ENCODE peak calls at places on chromosomes 13 and 19, in ten cellular contexts. K, R, X, B, I, U, E, N, J and D are unnamed samples.
A peak's percentile ranks its signal among the peaks of the same experiment; 100 is the strongest.

GRCh38 chr13:22665531-22665930 is 515.2 kb upstream of the SGCG start:
- DNase-seq in E (no peak), K (no peak), J (no peak), B (no peak), I (no peak), U (no peak), N (no peak), X (no peak), R (no peak), D (peak; percentile 12)

GRCh38 chr13:113086031-113086750 is 19.4 kb upstream of the F7 start:
- DNase-seq in E (peak; percentile 17), J (no peak), U (no peak), K (no peak), B (no peak), N (no peak), I (peak; percentile 55), R (peak; percentile 6), X (no peak), D (peak; percentile 29)

GRCh38 chr13:113065406-113066141 is 40.0 kb upstream of the F7 start:
- DNase-seq in R (no peak), B (no peak), I (no peak), U (no peak), K (no peak), J (no peak), E (no peak), X (no peak), N (no peak), D (no peak)

GRCh38 chr19:46303345-46303701 is 6.5 kb downstream of the HIF3A start:
- DNase-seq in R (no peak), E (no peak), U (no peak), I (no peak), J (no peak), B (no peak), N (no peak), X (no peak), K (no peak), D (no peak)

GRCh38 chr19:11152318-11153062 is 3.1 kb downstream of the SPC24 start:
- DNase-seq in J (no peak), K (no peak), R (peak; percentile 82), X (peak; percentile 87), U (peak; percentile 92), I (no peak), B (peak; percentile 71), E (no peak), N (peak; percentile 49), D (peak; percentile 52)

GRCh38 chr19:3699071-3699740 is 1.1 kb downstream of the PIP5K1C start:
- DNase-seq in X (no peak), N (no peak), K (no peak), B (peak; percentile 35), R (peak; percentile 62), I (peak; percentile 39), U (peak; percentile 53), J (no peak), E (no peak), D (no peak)

GRCh38 chr13:68234278-68234677 is 1004.1 kb upstream of the PCDH9 start:
- DNase-seq in K (no peak), B (no peak), E (no peak), N (no peak), R (no peak), I (peak; percentile 36), X (no peak), U (peak; percentile 36), J (no peak), D (no peak)

GRCh38 chr13:99398916-99399622 is 91.9 kb upstream of the GPR183 start:
- DNase-seq in J (no peak), I (no peak), N (no peak), E (no peak), B (no peak), K (no peak), U (no peak), R (no peak), X (peak; percentile 4), D (no peak)

GRCh38 chr13:23392313-23392712 is 41.2 kb downstream of the SACS start:
- DNase-seq in N (no peak), I (no peak), J (no peak), R (no peak), K (no peak), X (no peak), B (no peak), U (no peak), E (no peak), D (no peak)

GRCh38 chr19:35063940-35064818 is 22.7 kb downstream of the HPN start:
- DNase-seq in K (no peak), X (no peak), R (no peak), U (peak; percentile 60), J (no peak), N (no peak), E (no peak), I (no peak), B (peak; percentile 60), D (no peak)

GRCh38 chr19:22784051-22784450 is at the start of gene ZNF99:
- DNase-seq in K (no peak), E (no peak), N (peak; percentile 43), B (peak; percentile 37), J (no peak), X (no peak), R (peak; percentile 47), I (no peak), U (no peak), D (peak; percentile 4)

GRCh38 chr19:38004505-38005223 is 97.7 kb downstream of the SIPA1L3 start:
- DNase-seq in X (peak; percentile 55), B (peak; percentile 49), U (peak; percentile 97), J (no peak), R (peak; percentile 81), E (peak; percentile 91), K (peak; percentile 78), I (peak; percentile 92), N (peak; percentile 85), D (peak; percentile 63)

GRCh38 chr13:98598043-98598442 is 21.1 kb upstream of the STK24 start:
- DNase-seq in I (peak; percentile 38), B (no peak), U (no peak), R (no peak), X (no peak), K (no peak), N (no peak), J (no peak), E (no peak), D (no peak)

GRCh38 chr13:73598021-73598712 is 536.0 kb downstream of the KLF12 start:
- DNase-seq in K (no peak), U (peak; percentile 58), N (no peak), E (peak; percentile 39), J (no peak), I (no peak), B (no peak), R (no peak), X (no peak), D (no peak)

GRCh38 chr19:34375598-34375997 is 10.6 kb downstream of the GPI start:
- DNase-seq in B (no peak), K (no peak), R (no peak), E (no peak), J (no peak), N (no peak), X (no peak), I (no peak), U (peak; percentile 55), D (no peak)

GRCh38 chr13:32011971-32012370 is 19.6 kb upstream of the FRY start:
- DNase-seq in J (no peak), K (no peak), E (no peak), I (no peak), U (no peak), R (no peak), B (no peak), N (no peak), X (no peak), D (no peak)

GRCh38 chr13:32009362-32009761 is 22.2 kb upstream of the FRY start:
- DNase-seq in B (no peak), J (no peak), N (no peak), X (no peak), I (no peak), K (no peak), E (no peak), U (no peak), R (no peak), D (no peak)

GRCh38 chr13:32008518-32009175 is 22.9 kb upstream of the FRY start:
- DNase-seq in X (no peak), N (no peak), K (no peak), R (no peak), U (no peak), E (no peak), I (no peak), B (no peak), J (no peak), D (no peak)

GRCh38 chr13:32010137-32010536 is 21.4 kb upstream of the FRY start:
- DNase-seq in E (no peak), J (no peak), I (no peak), U (no peak), B (no peak), N (no peak), R (no peak), X (no peak), K (no peak), D (no peak)

GRCh38 chr13:32007494-32007893 is 24.1 kb upstream of the FRY start:
- DNase-seq in N (no peak), J (no peak), K (no peak), R (no peak), U (no peak), I (no peak), X (no peak), E (no peak), B (no peak), D (no peak)
- H3K4me1 ChIP-seq in N (no peaks in the 10 kb centered on the region), J (no peaks in the 10 kb centered on the region), K (no peaks in the 10 kb centered on the region), R (no peaks in the 10 kb centered on the region), U (no peaks in the 10 kb centered on the region), I (peaks cover 5% of the 10 kb centered on the region), X (peaks cover 22% of the 10 kb centered on the region), E (no peaks in the 10 kb centered on the region), B (peaks cover 13% of the 10 kb centered on the region), D (no peaks in the 10 kb centered on the region)

GRCh38 chr13:97285221-97285955 is 63.3 kb downstream of the MBNL2 start:
- DNase-seq in K (no peak), J (no peak), B (no peak), E (no peak), U (no peak), N (no peak), I (no peak), R (no peak), X (no peak), D (no peak)
- H3K4me1 ChIP-seq in K (no peaks in the 10 kb centered on the region), J (peaks cover 2% of the 10 kb centered on the region), B (peaks cover 19% of the 10 kb centered on the region), E (peaks cover 48% of the 10 kb centered on the region), U (peaks cover 11% of the 10 kb centered on the region), N (peaks cover 12% of the 10 kb centered on the region), I (no peaks in the 10 kb centered on the region), R (peaks cover 90% of the 10 kb centered on the region), X (peaks cover 73% of the 10 kb centered on the region), D (peaks cover 10% of the 10 kb centered on the region)

DNA sequence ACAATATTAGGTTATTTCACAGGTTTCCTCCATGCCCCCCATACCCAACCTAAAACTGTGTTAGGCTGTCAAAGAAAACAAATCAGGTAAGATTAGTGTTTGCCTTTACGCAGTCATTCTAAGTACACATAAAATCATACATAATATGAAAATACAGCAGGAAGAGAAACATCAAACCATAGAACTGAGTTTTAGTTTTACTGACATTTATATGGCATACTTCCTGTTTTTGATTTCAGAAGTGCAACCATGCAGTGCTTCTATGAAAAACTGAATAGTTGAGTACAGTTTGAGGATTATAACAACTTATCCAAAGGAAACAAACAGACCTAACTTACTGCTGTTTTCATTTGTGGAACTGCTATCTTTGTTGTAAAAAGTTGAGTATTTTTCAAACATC is 91.3 kb downstream of the KCNRG start:
- DNase-seq in E (no peak), J (no peak), X (no peak), U (no peak), K (no peak), I (no peak), N (no peak), R (no peak), B (no peak), D (no peak)
- H3K4me1 ChIP-seq in E (no peaks in the 10 kb centered on the region), J (peaks cover 38% of the 10 kb centered on the region), X (peaks cover 16% of the 10 kb centered on the region), U (no peaks in the 10 kb centered on the region), K (peaks cover 5% of the 10 kb centered on the region), I (no peaks in the 10 kb centered on the region), N (peaks cover 1% of the 10 kb centered on the region), R (peaks cover 18% of the 10 kb centered on the region), B (peaks cover 3% of the 10 kb centered on the region), D (peaks cover 10% of the 10 kb centered on the region)

GRCh38 chr19:1073956-1074511 is 7.1 kb downstream of the ARHGAP45 start:
- DNase-seq in U (no peak), I (no peak), X (no peak), R (no peak), E (no peak), J (no peak), K (no peak), N (no peak), B (no peak), D (no peak)
- H3K4me1 ChIP-seq in U (peaks cover 2% of the 10 kb centered on the region), I (no peaks in the 10 kb centered on the region), X (peaks cover 85% of the 10 kb centered on the region), R (peaks cover 3% of the 10 kb centered on the region), E (peaks cover 13% of the 10 kb centered on the region), J (peaks cover 91% of the 10 kb centered on the region), K (peaks cover 38% of the 10 kb centered on the region), N (peaks cover 24% of the 10 kb centered on the region), B (peaks cover 10% of the 10 kb centered on the region), D (peaks cover 37% of the 10 kb centered on the region)